ENCODE peak calls at places on chromosomes 7 and 10, in five cellular contexts. One of them, this sample, is unnamed.

GRCh38 chr10:89167915-89168314 is 39.2 kb downstream of the CH25H start:
- DNase-seq in SIG-M5: no peak
- DNase-seq in hippocampal formation: no peak
- DNase-seq in Jurkat, Clone E6-1: no peak
- DNase-seq in posterior cingulate gyrus: no peak
- DNase-seq in this sample: no peak

GRCh38 chr7:13097508-13097907 is 410.1 kb downstream of the ARL4A start:
- DNase-seq in SIG-M5: no peak
- DNase-seq in hippocampal formation: no peak
- DNase-seq in Jurkat, Clone E6-1: no peak
- DNase-seq in posterior cingulate gyrus: no peak
- DNase-seq in this sample: no peak

GRCh38 chr10:124671486-124672075 is 72.6 kb downstream of the FAM53B start:
- DNase-seq in SIG-M5: no peak
- DNase-seq in hippocampal formation: peak; percentile 96
- DNase-seq in Jurkat, Clone E6-1: peak; percentile 82
- DNase-seq in posterior cingulate gyrus: peak; percentile 63
- DNase-seq in this sample: peak; percentile 87

GRCh38 chr10:109851595-109851994 is 71.7 kb downstream of the XPNPEP1 start:
- DNase-seq in SIG-M5: no peak
- DNase-seq in hippocampal formation: no peak
- DNase-seq in Jurkat, Clone E6-1: peak; percentile 67
- DNase-seq in posterior cingulate gyrus: no peak
- DNase-seq in this sample: no peak

GRCh38 chr7:4931932-4932331 is 27.1 kb downstream of the MMD2 start:
- DNase-seq in SIG-M5: no peak
- DNase-seq in hippocampal formation: peak; percentile 81
- DNase-seq in Jurkat, Clone E6-1: no peak
- DNase-seq in posterior cingulate gyrus: peak; percentile 76
- DNase-seq in this sample: peak; percentile 77

GRCh38 chr7:51645707-51646298 is 329.2 kb upstream of the COBL start:
- DNase-seq in SIG-M5: no peak
- DNase-seq in hippocampal formation: no peak
- DNase-seq in Jurkat, Clone E6-1: no peak
- DNase-seq in posterior cingulate gyrus: no peak
- DNase-seq in this sample: peak; percentile 41

GRCh38 chr7:3955026-3955425 is 654.0 kb downstream of the SDK1 start:
- DNase-seq in SIG-M5: no peak
- DNase-seq in hippocampal formation: no peak
- DNase-seq in Jurkat, Clone E6-1: no peak
- DNase-seq in posterior cingulate gyrus: no peak
- DNase-seq in this sample: no peak

GRCh38 chr7:147415991-147416390 is 1174.6 kb upstream of the C7orf33 start:
- DNase-seq in SIG-M5: no peak
- DNase-seq in hippocampal formation: no peak
- DNase-seq in Jurkat, Clone E6-1: no peak
- DNase-seq in posterior cingulate gyrus: no peak
- DNase-seq in this sample: no peak

GRCh38 chr10:113297226-113297625 is 255.6 kb upstream of the HABP2 start:
- DNase-seq in SIG-M5: no peak
- DNase-seq in hippocampal formation: no peak
- DNase-seq in Jurkat, Clone E6-1: no peak
- DNase-seq in posterior cingulate gyrus: no peak
- DNase-seq in this sample: no peak

GRCh38 chr7:151888079-151888673 is 11.3 kb upstream of the PRKAG2 start:
- DNase-seq in SIG-M5: no peak
- DNase-seq in hippocampal formation: no peak
- DNase-seq in Jurkat, Clone E6-1: no peak
- DNase-seq in posterior cingulate gyrus: no peak
- DNase-seq in this sample: peak; percentile 78

GRCh38 chr7:12303507-12303906 is 92.4 kb downstream of the TMEM106B start:
- DNase-seq in SIG-M5: no peak
- DNase-seq in hippocampal formation: no peak
- DNase-seq in Jurkat, Clone E6-1: no peak
- DNase-seq in posterior cingulate gyrus: no peak
- DNase-seq in this sample: no peak

GRCh38 chr10:29949411-29950011 is 109.9 kb downstream of the JCAD start:
- DNase-seq in SIG-M5: no peak
- DNase-seq in hippocampal formation: no peak
- DNase-seq in Jurkat, Clone E6-1: no peak
- DNase-seq in posterior cingulate gyrus: no peak
- DNase-seq in this sample: no peak

GRCh38 chr10:28248092-28248491 is 54.8 kb downstream of the MPP7 start:
- DNase-seq in SIG-M5: no peak
- DNase-seq in hippocampal formation: no peak
- DNase-seq in Jurkat, Clone E6-1: no peak
- DNase-seq in posterior cingulate gyrus: no peak
- DNase-seq in this sample: no peak

GRCh38 chr7:130960208-130960988 is 226.4 kb upstream of the KLF14 start:
- DNase-seq in SIG-M5: peak; percentile 72
- DNase-seq in hippocampal formation: no peak
- DNase-seq in Jurkat, Clone E6-1: peak; percentile 36
- DNase-seq in posterior cingulate gyrus: no peak
- DNase-seq in this sample: no peak

GRCh38 chr10:71838264-71839211 is 12.5 kb downstream of the PSAP start:
- DNase-seq in SIG-M5: no peak
- DNase-seq in hippocampal formation: no peak
- DNase-seq in Jurkat, Clone E6-1: no peak
- DNase-seq in posterior cingulate gyrus: no peak
- DNase-seq in this sample: no peak

GRCh38 chr7:111098011-111098925 is 7.3 kb downstream of the LRRN3 start:
- DNase-seq in SIG-M5: no peak
- DNase-seq in hippocampal formation: peak; percentile 70
- DNase-seq in Jurkat, Clone E6-1: no peak
- DNase-seq in posterior cingulate gyrus: peak; percentile 41
- DNase-seq in this sample: no peak

GRCh38 chr7:20514364-20514763 is 101.1 kb upstream of the ABCB5 start:
- DNase-seq in SIG-M5: no peak
- DNase-seq in hippocampal formation: peak; percentile 46
- DNase-seq in Jurkat, Clone E6-1: no peak
- DNase-seq in posterior cingulate gyrus: peak; percentile 25
- DNase-seq in this sample: no peak

GRCh38 chr7:2936301-2936700 is 92.2 kb upstream of the GNA12 start:
- DNase-seq in SIG-M5: no peak
- DNase-seq in hippocampal formation: no peak
- DNase-seq in Jurkat, Clone E6-1: no peak
- DNase-seq in posterior cingulate gyrus: no peak
- DNase-seq in this sample: peak; percentile 8

GRCh38 chr10:119337796-119338432 is 130.5 kb downstream of the GRK5 start:
- DNase-seq in SIG-M5: no peak
- DNase-seq in hippocampal formation: no peak
- DNase-seq in Jurkat, Clone E6-1: no peak
- DNase-seq in posterior cingulate gyrus: no peak
- DNase-seq in this sample: no peak

This sample was measured in H7.